ENCODE peak calls at places on chromosomes 4 and X, in nine cellular contexts. One of them, this sample, is unnamed.

GRCh38 chrX:57595381-57595811 is 3.6 kb downstream of the ZXDB start:
- DNase-seq in pancreas: no peak
- DNase-seq in iPS-NIHi11: no peak
- DNase-seq in LoVo: peak
- DNase-seq in upper lobe of right lung: no peak
- DNase-seq in hypothalamus: no peak
- DNase-seq in colonic mucosa: no peak
- DNase-seq in activated T-helper 1 cell treated with anti-CD3 and anti-CD28 coated beads, Interleukin-2, amount 50 U/mL, for 16 hours: no peak
- DNase-seq in fibroblast of the conjunctiva: peak
- DNase-seq in this sample: no peak

GRCh38 chr4:74531952-74532794 is 87.2 kb downstream of the AREG start:
- DNase-seq in pancreas: no peak
- DNase-seq in iPS-NIHi11: peak
- DNase-seq in LoVo: peak
- DNase-seq in upper lobe of right lung: no peak
- DNase-seq in hypothalamus: no peak
- DNase-seq in colonic mucosa: peak
- DNase-seq in activated T-helper 1 cell treated with anti-CD3 and anti-CD28 coated beads, Interleukin-2, amount 50 U/mL, for 16 hours: no peak
- DNase-seq in fibroblast of the conjunctiva: peak
- DNase-seq in this sample: no peak

GRCh38 chr4:172683016-172683415 is 485.6 kb upstream of the GALNT7 start:
- DNase-seq in pancreas: no peak
- DNase-seq in iPS-NIHi11: no peak
- DNase-seq in LoVo: no peak
- DNase-seq in upper lobe of right lung: no peak
- DNase-seq in hypothalamus: no peak
- DNase-seq in colonic mucosa: no peak
- DNase-seq in activated T-helper 1 cell treated with anti-CD3 and anti-CD28 coated beads, Interleukin-2, amount 50 U/mL, for 16 hours: no peak
- DNase-seq in fibroblast of the conjunctiva: no peak
- DNase-seq in this sample: no peak

GRCh38 chr4:174056959-174057358 is 226.5 kb downstream of the FBXO8 start:
- DNase-seq in pancreas: no peak
- DNase-seq in iPS-NIHi11: no peak
- DNase-seq in LoVo: no peak
- DNase-seq in upper lobe of right lung: no peak
- DNase-seq in hypothalamus: no peak
- DNase-seq in colonic mucosa: no peak
- DNase-seq in activated T-helper 1 cell treated with anti-CD3 and anti-CD28 coated beads, Interleukin-2, amount 50 U/mL, for 16 hours: no peak
- DNase-seq in fibroblast of the conjunctiva: no peak
- DNase-seq in this sample: no peak

GRCh38 chr4:10123227-10124101 is 6.9 kb upstream of the WDR1 start:
- DNase-seq in pancreas: no peak
- DNase-seq in iPS-NIHi11: peak
- DNase-seq in LoVo: peak
- DNase-seq in upper lobe of right lung: no peak
- DNase-seq in hypothalamus: no peak
- DNase-seq in colonic mucosa: peak
- DNase-seq in activated T-helper 1 cell treated with anti-CD3 and anti-CD28 coated beads, Interleukin-2, amount 50 U/mL, for 16 hours: no peak
- DNase-seq in fibroblast of the conjunctiva: no peak
- DNase-seq in this sample: no peak

GRCh38 chr4:98659106-98659592 is 738 bp upstream of the TSPAN5 start:
- DNase-seq in pancreas: no peak
- DNase-seq in iPS-NIHi11: peak
- DNase-seq in LoVo: no peak
- DNase-seq in upper lobe of right lung: no peak
- DNase-seq in hypothalamus: no peak
- DNase-seq in colonic mucosa: peak
- DNase-seq in activated T-helper 1 cell treated with anti-CD3 and anti-CD28 coated beads, Interleukin-2, amount 50 U/mL, for 16 hours: no peak
- DNase-seq in fibroblast of the conjunctiva: no peak
- DNase-seq in this sample: no peak

GRCh38 chr4:26207631-26208030 is 113.2 kb upstream of the RBPJ start:
- DNase-seq in pancreas: no peak
- DNase-seq in iPS-NIHi11: no peak
- DNase-seq in LoVo: no peak
- DNase-seq in upper lobe of right lung: no peak
- DNase-seq in hypothalamus: no peak
- DNase-seq in colonic mucosa: no peak
- DNase-seq in activated T-helper 1 cell treated with anti-CD3 and anti-CD28 coated beads, Interleukin-2, amount 50 U/mL, for 16 hours: no peak
- DNase-seq in fibroblast of the conjunctiva: no peak
- DNase-seq in this sample: no peak

GRCh38 chr4:161254375-161254774 is 909.4 kb downstream of the FSTL5 start:
- DNase-seq in pancreas: no peak
- DNase-seq in iPS-NIHi11: no peak
- DNase-seq in LoVo: no peak
- DNase-seq in upper lobe of right lung: no peak
- DNase-seq in hypothalamus: no peak
- DNase-seq in colonic mucosa: no peak
- DNase-seq in activated T-helper 1 cell treated with anti-CD3 and anti-CD28 coated beads, Interleukin-2, amount 50 U/mL, for 16 hours: no peak
- DNase-seq in fibroblast of the conjunctiva: no peak
- DNase-seq in this sample: no peak

GRCh38 chr4:141789716-141790115 is 153.3 kb downstream of the IL15 start:
- DNase-seq in pancreas: no peak
- DNase-seq in iPS-NIHi11: no peak
- DNase-seq in LoVo: no peak
- DNase-seq in upper lobe of right lung: no peak
- DNase-seq in hypothalamus: no peak
- DNase-seq in colonic mucosa: no peak
- DNase-seq in activated T-helper 1 cell treated with anti-CD3 and anti-CD28 coated beads, Interleukin-2, amount 50 U/mL, for 16 hours: no peak
- DNase-seq in fibroblast of the conjunctiva: no peak
- DNase-seq in this sample: no peak

GRCh38 chr4:184583738-184584502 is 65.3 kb downstream of the CASP3 start:
- DNase-seq in pancreas: no peak
- DNase-seq in iPS-NIHi11: no peak
- DNase-seq in LoVo: no peak
- DNase-seq in upper lobe of right lung: no peak
- DNase-seq in hypothalamus: no peak
- DNase-seq in colonic mucosa: no peak
- DNase-seq in activated T-helper 1 cell treated with anti-CD3 and anti-CD28 coated beads, Interleukin-2, amount 50 U/mL, for 16 hours: no peak
- DNase-seq in fibroblast of the conjunctiva: no peak
- DNase-seq in this sample: no peak

GRCh38 chrX:131262738-131263679 is 26.1 kb downstream of the IGSF1 start:
- DNase-seq in pancreas: peak
- DNase-seq in iPS-NIHi11: peak
- DNase-seq in LoVo: no peak
- DNase-seq in upper lobe of right lung: no peak
- DNase-seq in hypothalamus: no peak
- DNase-seq in colonic mucosa: no peak
- DNase-seq in activated T-helper 1 cell treated with anti-CD3 and anti-CD28 coated beads, Interleukin-2, amount 50 U/mL, for 16 hours: no peak
- DNase-seq in fibroblast of the conjunctiva: no peak
- DNase-seq in this sample: no peak

GRCh38 chr4:16496501-16496900 is 270.2 kb upstream of the TAPT1 start:
- DNase-seq in pancreas: no peak
- DNase-seq in iPS-NIHi11: no peak
- DNase-seq in LoVo: peak
- DNase-seq in upper lobe of right lung: no peak
- DNase-seq in hypothalamus: no peak
- DNase-seq in colonic mucosa: no peak
- DNase-seq in activated T-helper 1 cell treated with anti-CD3 and anti-CD28 coated beads, Interleukin-2, amount 50 U/mL, for 16 hours: no peak
- DNase-seq in fibroblast of the conjunctiva: peak
- DNase-seq in this sample: no peak

GRCh38 chrX:101390664-101391525 is at the start of gene RPL36A:
- DNase-seq in pancreas: peak
- DNase-seq in iPS-NIHi11: peak
- DNase-seq in LoVo: peak
- DNase-seq in upper lobe of right lung: peak
- DNase-seq in hypothalamus: peak
- DNase-seq in colonic mucosa: peak
- DNase-seq in activated T-helper 1 cell treated with anti-CD3 and anti-CD28 coated beads, Interleukin-2, amount 50 U/mL, for 16 hours: peak
- DNase-seq in fibroblast of the conjunctiva: peak
- DNase-seq in this sample: peak

GRCh38 chrX:24260827-24261550 is 52.9 kb downstream of the SUPT20HL2 start:
- DNase-seq in pancreas: no peak
- DNase-seq in iPS-NIHi11: no peak
- DNase-seq in LoVo: no peak
- DNase-seq in upper lobe of right lung: no peak
- DNase-seq in hypothalamus: no peak
- DNase-seq in colonic mucosa: peak
- DNase-seq in activated T-helper 1 cell treated with anti-CD3 and anti-CD28 coated beads, Interleukin-2, amount 50 U/mL, for 16 hours: no peak
- DNase-seq in fibroblast of the conjunctiva: no peak
- DNase-seq in this sample: no peak

GRCh38 chr4:26441771-26442170 is 48.5 kb downstream of the CCKAR start:
- DNase-seq in pancreas: no peak
- DNase-seq in iPS-NIHi11: no peak
- DNase-seq in LoVo: no peak
- DNase-seq in upper lobe of right lung: no peak
- DNase-seq in hypothalamus: no peak
- DNase-seq in colonic mucosa: no peak
- DNase-seq in activated T-helper 1 cell treated with anti-CD3 and anti-CD28 coated beads, Interleukin-2, amount 50 U/mL, for 16 hours: no peak
- DNase-seq in fibroblast of the conjunctiva: no peak
- DNase-seq in this sample: no peak

GRCh38 chrX:120672389-120672788 is 42.5 kb upstream of the C1GALT1C1 start:
- DNase-seq in pancreas: no peak
- DNase-seq in iPS-NIHi11: no peak
- DNase-seq in LoVo: no peak
- DNase-seq in upper lobe of right lung: no peak
- DNase-seq in hypothalamus: no peak
- DNase-seq in colonic mucosa: no peak
- DNase-seq in activated T-helper 1 cell treated with anti-CD3 and anti-CD28 coated beads, Interleukin-2, amount 50 U/mL, for 16 hours: no peak
- DNase-seq in fibroblast of the conjunctiva: peak
- DNase-seq in this sample: no peak

GRCh38 chrX:154441984-154442707 is 1.8 kb upstream of the FAM50A start:
- DNase-seq in pancreas: peak
- DNase-seq in iPS-NIHi11: no peak
- DNase-seq in LoVo: no peak
- DNase-seq in upper lobe of right lung: no peak
- DNase-seq in hypothalamus: no peak
- DNase-seq in colonic mucosa: no peak
- DNase-seq in activated T-helper 1 cell treated with anti-CD3 and anti-CD28 coated beads, Interleukin-2, amount 50 U/mL, for 16 hours: no peak
- DNase-seq in fibroblast of the conjunctiva: no peak
- DNase-seq in this sample: no peak

GRCh38 chr4:105551968-105552746 is at the start of gene ARHGEF38:
- DNase-seq in pancreas: peak
- DNase-seq in iPS-NIHi11: peak
- DNase-seq in LoVo: peak
- DNase-seq in upper lobe of right lung: peak
- DNase-seq in hypothalamus: no peak
- DNase-seq in colonic mucosa: peak
- DNase-seq in activated T-helper 1 cell treated with anti-CD3 and anti-CD28 coated beads, Interleukin-2, amount 50 U/mL, for 16 hours: no peak
- DNase-seq in fibroblast of the conjunctiva: no peak
- DNase-seq in this sample: no peak

GRCh38 chrX:69415698-69416097 is 88.4 kb upstream of the NALF2 start:
- DNase-seq in pancreas: no peak
- DNase-seq in iPS-NIHi11: no peak
- DNase-seq in LoVo: no peak
- DNase-seq in upper lobe of right lung: no peak
- DNase-seq in hypothalamus: no peak
- DNase-seq in colonic mucosa: no peak
- DNase-seq in activated T-helper 1 cell treated with anti-CD3 and anti-CD28 coated beads, Interleukin-2, amount 50 U/mL, for 16 hours: no peak
- DNase-seq in fibroblast of the conjunctiva: no peak
- DNase-seq in this sample: no peak

GRCh38 chr4:181662383-181662782 is 580.8 kb upstream of the TENM3 start:
- DNase-seq in pancreas: no peak
- DNase-seq in iPS-NIHi11: no peak
- DNase-seq in LoVo: no peak
- DNase-seq in upper lobe of right lung: no peak
- DNase-seq in hypothalamus: no peak
- DNase-seq in colonic mucosa: no peak
- DNase-seq in activated T-helper 1 cell treated with anti-CD3 and anti-CD28 coated beads, Interleukin-2, amount 50 U/mL, for 16 hours: no peak
- DNase-seq in fibroblast of the conjunctiva: no peak
- DNase-seq in this sample: no peak

GRCh38 chrX:107894038-107894437 is 68.4 kb downstream of the MID2 start:
- DNase-seq in pancreas: no peak
- DNase-seq in iPS-NIHi11: peak
- DNase-seq in LoVo: peak
- DNase-seq in upper lobe of right lung: no peak
- DNase-seq in hypothalamus: no peak
- DNase-seq in colonic mucosa: peak
- DNase-seq in activated T-helper 1 cell treated with anti-CD3 and anti-CD28 coated beads, Interleukin-2, amount 50 U/mL, for 16 hours: no peak
- DNase-seq in fibroblast of the conjunctiva: peak
- DNase-seq in this sample: no peak

GRCh38 chr4:52107745-52108144 is 56.6 kb downstream of the SPATA18 start:
- DNase-seq in pancreas: no peak
- DNase-seq in iPS-NIHi11: no peak
- DNase-seq in LoVo: no peak
- DNase-seq in upper lobe of right lung: no peak
- DNase-seq in hypothalamus: no peak
- DNase-seq in colonic mucosa: no peak
- DNase-seq in activated T-helper 1 cell treated with anti-CD3 and anti-CD28 coated beads, Interleukin-2, amount 50 U/mL, for 16 hours: no peak
- DNase-seq in fibroblast of the conjunctiva: no peak
- DNase-seq in this sample: no peak

GRCh38 chrX:96791559-96791958 is 92.1 kb upstream of the RPA4 start:
- DNase-seq in pancreas: no peak
- DNase-seq in iPS-NIHi11: no peak
- DNase-seq in LoVo: no peak
- DNase-seq in upper lobe of right lung: no peak
- DNase-seq in hypothalamus: no peak
- DNase-seq in colonic mucosa: no peak
- DNase-seq in activated T-helper 1 cell treated with anti-CD3 and anti-CD28 coated beads, Interleukin-2, amount 50 U/mL, for 16 hours: no peak
- DNase-seq in fibroblast of the conjunctiva: no peak
- DNase-seq in this sample: no peak

GRCh38 chr4:142713282-142714030 is 132.6 kb downstream of the INPP4B start:
- DNase-seq in pancreas: no peak
- DNase-seq in iPS-NIHi11: peak
- DNase-seq in LoVo: no peak
- DNase-seq in upper lobe of right lung: no peak
- DNase-seq in hypothalamus: no peak
- DNase-seq in colonic mucosa: no peak
- DNase-seq in activated T-helper 1 cell treated with anti-CD3 and anti-CD28 coated beads, Interleukin-2, amount 50 U/mL, for 16 hours: no peak
- DNase-seq in fibroblast of the conjunctiva: no peak
- DNase-seq in this sample: no peak

GRCh38 chrX:39576081-39576701 is 521.6 kb downstream of the BCOR start:
- DNase-seq in pancreas: peak
- DNase-seq in iPS-NIHi11: peak
- DNase-seq in LoVo: no peak
- DNase-seq in upper lobe of right lung: no peak
- DNase-seq in hypothalamus: peak
- DNase-seq in colonic mucosa: no peak
- DNase-seq in activated T-helper 1 cell treated with anti-CD3 and anti-CD28 coated beads, Interleukin-2, amount 50 U/mL, for 16 hours: no peak
- DNase-seq in fibroblast of the conjunctiva: no peak
- DNase-seq in this sample: no peak

GRCh38 chr4:158775091-158775651 is 6.3 kb downstream of the FNIP2 start:
- DNase-seq in pancreas: no peak
- DNase-seq in iPS-NIHi11: no peak
- DNase-seq in LoVo: no peak
- DNase-seq in upper lobe of right lung: no peak
- DNase-seq in hypothalamus: peak
- DNase-seq in colonic mucosa: peak
- DNase-seq in activated T-helper 1 cell treated with anti-CD3 and anti-CD28 coated beads, Interleukin-2, amount 50 U/mL, for 16 hours: no peak
- DNase-seq in fibroblast of the conjunctiva: no peak
- DNase-seq in this sample: no peak

GRCh38 chr4:175071123-175071522 is 153.0 kb downstream of the ADAM29 start:
- DNase-seq in pancreas: no peak
- DNase-seq in iPS-NIHi11: no peak
- DNase-seq in LoVo: no peak
- DNase-seq in upper lobe of right lung: no peak
- DNase-seq in hypothalamus: no peak
- DNase-seq in colonic mucosa: no peak
- DNase-seq in activated T-helper 1 cell treated with anti-CD3 and anti-CD28 coated beads, Interleukin-2, amount 50 U/mL, for 16 hours: no peak
- DNase-seq in fibroblast of the conjunctiva: no peak
- DNase-seq in this sample: no peak

GRCh38 chrX:39953879-39954278 is 143.9 kb downstream of the BCOR start:
- DNase-seq in pancreas: peak
- DNase-seq in iPS-NIHi11: no peak
- DNase-seq in LoVo: peak
- DNase-seq in upper lobe of right lung: peak
- DNase-seq in hypothalamus: no peak
- DNase-seq in colonic mucosa: peak
- DNase-seq in activated T-helper 1 cell treated with anti-CD3 and anti-CD28 coated beads, Interleukin-2, amount 50 U/mL, for 16 hours: no peak
- DNase-seq in fibroblast of the conjunctiva: peak
- DNase-seq in this sample: no peak

GRCh38 chrX:155048997-155049619 is 21.8 kb downstream of the CMC4 start:
- DNase-seq in pancreas: no peak
- DNase-seq in iPS-NIHi11: peak
- DNase-seq in LoVo: no peak
- DNase-seq in upper lobe of right lung: no peak
- DNase-seq in hypothalamus: peak
- DNase-seq in colonic mucosa: peak
- DNase-seq in activated T-helper 1 cell treated with anti-CD3 and anti-CD28 coated beads, Interleukin-2, amount 50 U/mL, for 16 hours: no peak
- DNase-seq in fibroblast of the conjunctiva: peak
- DNase-seq in this sample: peak

GRCh38 chrX:69109706-69110635 is 55.3 kb downstream of the PJA1 start:
- DNase-seq in pancreas: peak
- DNase-seq in iPS-NIHi11: no peak
- DNase-seq in LoVo: peak
- DNase-seq in upper lobe of right lung: no peak
- DNase-seq in hypothalamus: no peak
- DNase-seq in colonic mucosa: no peak
- DNase-seq in activated T-helper 1 cell treated with anti-CD3 and anti-CD28 coated beads, Interleukin-2, amount 50 U/mL, for 16 hours: no peak
- DNase-seq in fibroblast of the conjunctiva: peak
- DNase-seq in this sample: no peak

GRCh38 chrX:38311743-38312142 is 15.6 kb downstream of the RPGR start:
- DNase-seq in pancreas: no peak
- DNase-seq in iPS-NIHi11: no peak
- DNase-seq in LoVo: no peak
- DNase-seq in upper lobe of right lung: no peak
- DNase-seq in hypothalamus: no peak
- DNase-seq in colonic mucosa: no peak
- DNase-seq in activated T-helper 1 cell treated with anti-CD3 and anti-CD28 coated beads, Interleukin-2, amount 50 U/mL, for 16 hours: no peak
- DNase-seq in fibroblast of the conjunctiva: no peak
- DNase-seq in this sample: no peak

This sample was measured in anterior cingulate cortex.